ENCODE peak calls at places on chromosomes 16 and 17, in four cellular contexts. One of them, this sample, is unnamed. For H3K27me3, the result is how much of the 10 kb centered on the place peaks cover.

GRCh38 chr16:84555418-84556196 is 51.1 kb upstream of the MEAK7 start:
- DNase-seq in endodermal cell: no peak
- DNase-seq in HCT116: no peak
- DNase-seq in K562: no peak
- DNase-seq in this sample: no peak

GRCh38 chr16:27811881-27812280 is 251.6 kb downstream of the GSG1L start:
- DNase-seq in HCT116: no peak
- DNase-seq in endodermal cell: peak
- DNase-seq in K562: no peak
- DNase-seq in this sample: no peak

GRCh38 chr17:76519667-76520066 is 17.8 kb downstream of the CYGB start:
- DNase-seq in K562: no peak
- DNase-seq in endodermal cell: no peak
- DNase-seq in HCT116: no peak
- DNase-seq in this sample: no peak

GRCh38 chr17:52383493-52384100 is 225.1 kb upstream of the CA10 start:
- DNase-seq in endodermal cell: peak
- DNase-seq in K562: peak
- DNase-seq in HCT116: peak
- DNase-seq in this sample: peak

GRCh38 chr17:76414334-76415295 is 30.2 kb downstream of the SPHK1 start:
- DNase-seq in HCT116: no peak
- DNase-seq in endodermal cell: no peak
- DNase-seq in K562: peak
- DNase-seq in this sample: no peak

GRCh38 chr17:81578038-81578441 is 25.9 kb upstream of the FAAP100 start:
- DNase-seq in HCT116: no peak
- DNase-seq in K562: no peak
- DNase-seq in endodermal cell: no peak
- DNase-seq in this sample: no peak

GRCh38 chr16:14569213-14569612 is 60.8 kb downstream of the PARN start:
- DNase-seq in endodermal cell: no peak
- DNase-seq in K562: no peak
- DNase-seq in HCT116: no peak
- DNase-seq in this sample: no peak

GRCh38 chr17:82845163-82845807 is 5.5 kb upstream of the ZNF750 start:
- DNase-seq in HCT116: no peak
- DNase-seq in K562: no peak
- DNase-seq in endodermal cell: no peak
- DNase-seq in this sample: no peak

GRCh38 chr16:50068550-50068949 is 2.8 kb downstream of the HEATR3 start:
- DNase-seq in K562: no peak
- DNase-seq in HCT116: no peak
- DNase-seq in endodermal cell: no peak
- DNase-seq in this sample: no peak

GRCh38 chr17:56908061-56908542 is 5.7 kb downstream of the TRIM25 start:
- DNase-seq in HCT116: no peak
- DNase-seq in endodermal cell: no peak
- DNase-seq in K562: peak
- DNase-seq in this sample: no peak

GRCh38 chr17:43169561-43170139 is 1.4 kb upstream of the NBR1 start:
- DNase-seq in K562: peak
- DNase-seq in HCT116: no peak
- DNase-seq in endodermal cell: peak
- DNase-seq in this sample: peak

GRCh38 chr16:56164636-56165035 is 26.7 kb upstream of the GNAO1 start:
- DNase-seq in K562: no peak
- DNase-seq in endodermal cell: no peak
- DNase-seq in HCT116: no peak
- DNase-seq in this sample: no peak

GRCh38 chr16:58507195-58507962 is 7.4 kb downstream of the NDRG4 start:
- DNase-seq in endodermal cell: peak
- DNase-seq in K562: no peak
- DNase-seq in HCT116: no peak
- DNase-seq in this sample: no peak

GRCh38 chr17:40915199-40915661 is 22.2 kb downstream of the KRT23 start:
- DNase-seq in HCT116: peak
- DNase-seq in endodermal cell: no peak
- DNase-seq in K562: no peak
- DNase-seq in this sample: no peak

GRCh38 chr17:42365136-42365535 is 23.1 kb downstream of the STAT3 start:
- DNase-seq in endodermal cell: no peak
- DNase-seq in HCT116: no peak
- DNase-seq in K562: peak
- DNase-seq in this sample: no peak

GRCh38 chr17:46003907-46004748 is 5.1 kb downstream of the STH start:
- DNase-seq in HCT116: no peak
- DNase-seq in K562: no peak
- DNase-seq in endodermal cell: no peak
- DNase-seq in this sample: no peak

GRCh38 chr17:67239597-67239996 is 5.4 kb downstream of the HELZ start:
- DNase-seq in endodermal cell: no peak
- DNase-seq in K562: no peak
- DNase-seq in HCT116: no peak
- DNase-seq in this sample: no peak

GRCh38 chr17:34275881-34276280 is 5.9 kb downstream of the CCL7 start:
- DNase-seq in endodermal cell: no peak
- DNase-seq in K562: no peak
- DNase-seq in HCT116: no peak
- DNase-seq in this sample: no peak

GRCh38 chr17:14282700-14283099 is 18.2 kb upstream of the HS3ST3B1 start:
- DNase-seq in HCT116: no peak
- DNase-seq in K562: no peak
- DNase-seq in endodermal cell: peak
- DNase-seq in this sample: peak

GRCh38 chr17:16977932-16978331 is 6.0 kb upstream of the TNFRSF13B start:
- DNase-seq in HCT116: no peak
- DNase-seq in K562: no peak
- DNase-seq in endodermal cell: no peak
- DNase-seq in this sample: no peak

GRCh38 chr16:53372942-53373871 is 61.1 kb upstream of the RBL2 start:
- DNase-seq in endodermal cell: no peak
- DNase-seq in HCT116: peak
- DNase-seq in K562: peak
- DNase-seq in this sample: no peak

GRCh38 chr17:10357768-10358167 is 15.0 kb downstream of the MYH13 start:
- DNase-seq in endodermal cell: peak
- DNase-seq in HCT116: no peak
- DNase-seq in K562: peak
- DNase-seq in this sample: peak

GRCh38 chr17:38451840-38452529 is 23.7 kb downstream of the ARHGAP23 start:
- DNase-seq in HCT116: no peak
- DNase-seq in K562: no peak
- DNase-seq in endodermal cell: peak
- DNase-seq in this sample: peak

DNA sequence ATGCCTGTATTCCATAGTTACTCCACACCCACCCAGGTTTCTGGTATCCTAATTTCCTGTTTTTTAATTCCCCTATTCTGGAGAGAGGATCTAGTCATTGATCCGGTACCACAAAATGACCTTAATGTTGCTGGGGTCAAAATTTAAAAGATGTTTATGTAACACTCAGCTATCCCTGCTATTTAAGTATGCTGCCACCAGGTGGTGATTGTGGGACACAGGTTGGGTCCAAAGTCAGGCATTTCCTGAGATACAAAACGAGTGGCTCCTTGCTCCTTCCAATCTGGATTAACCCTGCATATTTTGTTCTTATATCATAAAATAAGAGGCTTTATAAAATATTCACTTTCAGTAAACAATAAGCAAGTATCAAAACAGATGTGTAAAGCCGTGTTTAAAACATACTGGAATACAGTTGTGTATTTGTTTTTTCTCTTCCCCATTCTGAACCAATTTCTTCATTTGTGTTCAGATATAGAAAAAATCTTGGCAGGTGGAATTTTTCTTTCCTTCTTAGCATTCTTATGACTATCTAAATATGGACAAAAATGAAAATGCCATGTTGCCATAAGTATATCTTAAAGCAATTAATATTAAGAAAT is 16.3 kb downstream of the HS3ST4 start:
- DNase-seq in HCT116: peak
- DNase-seq in K562: peak
- DNase-seq in endodermal cell: peak
- DNase-seq in this sample: peak
- TF ChIP-seq CTCF in HCT116: peak
- TF ChIP-seq CTCF in K562: peak
- TF ChIP-seq CTCF in endodermal cell: peak
- TF ChIP-seq CTCF in this sample: peak

DNA sequence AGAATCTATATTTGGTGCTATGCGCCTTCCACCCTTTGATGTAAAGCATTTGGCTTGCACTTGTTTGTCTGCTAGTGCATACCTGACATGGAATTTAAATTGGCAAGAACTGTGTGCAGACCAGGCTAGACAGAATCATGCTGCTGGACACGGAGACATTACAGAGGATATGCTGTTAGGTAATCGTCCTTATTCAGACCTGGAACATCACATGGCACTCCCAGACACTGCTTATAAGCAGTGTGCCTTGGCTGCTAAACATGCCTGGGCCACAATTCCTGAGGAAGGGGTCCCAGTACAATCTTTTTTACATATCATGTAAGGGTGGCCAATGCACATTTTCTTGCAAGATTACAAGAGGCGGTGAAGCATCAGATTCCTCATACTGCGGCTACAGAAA is 6.4 kb downstream of the CD300LD start:
- DNase-seq in HCT116: no peak
- DNase-seq in endodermal cell: no peak
- DNase-seq in K562: no peak
- DNase-seq in this sample: no peak
- H3K27me3 ChIP-seq in HCT116: under half
- H3K27me3 ChIP-seq in endodermal cell: under half
- H3K27me3 ChIP-seq in K562: under half
- H3K27me3 ChIP-seq in this sample: under half

DNA sequence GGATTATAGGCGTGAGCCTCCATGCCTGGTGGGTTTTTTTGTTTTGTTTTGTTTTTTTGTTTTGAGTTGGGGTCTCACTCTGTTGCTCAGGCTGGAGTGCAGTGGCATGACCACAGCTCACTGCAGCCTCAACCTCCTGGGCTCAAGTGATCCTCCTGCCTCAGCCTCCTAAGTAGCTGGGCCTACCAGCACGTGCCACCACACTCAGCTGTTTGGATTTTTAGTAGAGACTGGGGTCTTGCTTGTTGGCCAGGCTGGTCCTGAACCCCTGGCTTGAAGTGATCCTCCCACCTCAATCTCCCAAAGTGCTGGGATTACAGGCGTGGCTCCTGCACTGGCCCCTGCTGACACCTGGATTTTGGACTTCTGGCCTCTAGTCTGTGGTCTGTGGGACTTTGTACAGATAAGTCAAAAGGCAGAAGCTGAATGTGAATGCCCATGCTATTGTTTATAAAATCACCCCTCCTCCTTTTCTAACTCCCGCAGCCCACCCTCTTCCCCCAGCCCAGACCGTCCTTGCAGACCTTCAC is 5.7 kb downstream of the SNAI3 start:
- DNase-seq in endodermal cell: no peak
- DNase-seq in K562: no peak
- DNase-seq in HCT116: no peak
- DNase-seq in this sample: no peak
- H3K9ac ChIP-seq in endodermal cell: no peak
- H3K9ac ChIP-seq in K562: no peak
- H3K9ac ChIP-seq in HCT116: no peak
- H3K9ac ChIP-seq in this sample: no peak

DNA sequence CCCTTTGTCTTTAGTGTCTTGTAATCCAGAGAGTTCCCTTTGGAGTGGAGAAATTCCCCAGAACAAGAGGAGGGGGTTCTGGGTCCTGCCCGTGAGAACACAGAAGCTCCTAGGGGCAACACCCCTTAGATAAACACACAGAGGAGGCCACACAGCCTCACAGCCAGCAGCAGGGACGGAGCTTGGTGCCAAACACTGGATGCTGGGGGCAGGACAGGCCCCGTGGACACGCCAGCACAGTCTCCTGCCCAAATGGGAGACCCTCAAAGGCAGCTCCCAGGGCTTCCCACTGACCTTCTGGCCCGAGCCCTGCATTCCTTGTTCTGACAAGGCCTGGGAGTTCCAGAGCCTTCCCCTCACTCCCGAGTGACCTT is 31.8 kb upstream of the JPH3 start:
- DNase-seq in endodermal cell: no peak
- DNase-seq in HCT116: no peak
- DNase-seq in K562: no peak
- DNase-seq in this sample: no peak
- TF ChIP-seq CTCF in endodermal cell: no peak
- TF ChIP-seq CTCF in HCT116: no peak
- TF ChIP-seq CTCF in K562: no peak
- TF ChIP-seq CTCF in this sample: no peak

DNA sequence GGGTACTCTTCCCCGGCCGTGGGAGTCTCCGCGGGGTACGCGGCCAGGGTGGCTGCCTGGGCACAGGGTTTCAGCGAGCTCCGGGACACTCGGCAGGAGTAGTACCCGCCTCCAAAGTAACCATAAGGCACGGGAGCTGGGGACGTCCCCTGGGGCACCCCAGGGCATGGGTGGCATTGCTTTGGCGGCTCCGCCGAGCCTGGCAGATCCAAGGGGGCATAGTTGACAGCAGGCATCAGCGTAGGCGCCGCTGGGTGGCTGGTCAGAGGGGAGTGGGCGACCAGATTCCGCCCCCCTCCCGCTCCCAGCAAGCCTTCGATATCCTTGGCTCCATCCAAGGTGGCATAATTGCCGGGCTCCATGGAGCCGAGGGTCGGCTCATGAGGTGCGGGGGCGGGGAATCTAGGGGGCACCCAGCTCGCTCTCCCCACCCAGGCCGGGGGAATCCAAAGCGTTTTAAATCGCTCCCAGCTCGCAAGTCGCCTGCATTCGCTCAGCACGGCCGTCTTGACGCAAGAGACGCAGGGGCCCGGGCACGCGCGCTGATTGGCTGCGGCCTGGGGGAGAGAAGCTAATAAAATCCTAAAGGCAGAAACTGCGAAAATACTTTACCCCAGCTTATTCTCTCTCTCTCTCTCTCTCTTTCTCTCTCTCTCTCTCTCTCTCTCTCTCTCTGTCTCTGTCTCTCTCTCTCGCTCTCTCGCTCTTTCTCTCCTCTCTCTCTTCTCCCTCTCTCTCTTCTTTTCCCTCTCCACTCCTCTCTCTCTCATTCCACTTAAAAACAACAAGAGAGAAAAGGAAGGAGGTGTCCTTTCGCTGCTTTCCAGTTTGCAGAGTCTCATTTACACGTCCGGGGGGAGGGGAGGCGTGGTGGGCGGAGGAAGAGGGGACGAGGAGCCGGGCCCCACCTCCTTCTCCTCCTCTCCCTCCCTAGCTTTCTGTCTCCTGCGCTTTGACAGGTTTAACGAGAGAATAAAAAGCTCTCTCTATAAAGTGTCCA is at the start of gene HOXB13:
- DNase-seq in HCT116: peak
- DNase-seq in K562: peak
- DNase-seq in endodermal cell: peak
- DNase-seq in this sample: no peak
- H3K27me3 ChIP-seq in HCT116: under half
- H3K27me3 ChIP-seq in K562: half or more
- H3K27me3 ChIP-seq in endodermal cell: half or more
- H3K27me3 ChIP-seq in this sample: under half

GRCh38 chr17:37064956-37065355 is 116.2 kb downstream of the AATF start:
- DNase-seq in endodermal cell: no peak
- DNase-seq in HCT116: no peak
- DNase-seq in K562: no peak
- DNase-seq in this sample: no peak
- H3K9ac ChIP-seq in endodermal cell: no peak
- H3K9ac ChIP-seq in HCT116: no peak
- H3K9ac ChIP-seq in K562: no peak
- H3K9ac ChIP-seq in this sample: no peak

GRCh38 chr17:44733753-44734152 is 25.0 kb upstream of the ADAM11 start:
- DNase-seq in K562: no peak
- DNase-seq in HCT116: no peak
- DNase-seq in endodermal cell: peak
- DNase-seq in this sample: no peak
- TF ChIP-seq CTCF in K562: peak
- TF ChIP-seq CTCF in HCT116: peak
- TF ChIP-seq CTCF in endodermal cell: peak
- TF ChIP-seq CTCF in this sample: peak